ENCODE peak calls at places on chromosomes 11 and 22, in five cellular contexts. One of them, this sample, is unnamed.

GRCh38 chr11:45022294-45023064 is 71.8 kb upstream of the TP53I11 start:
- DNase-seq in stimulated activated CD4-positive, alpha-beta T cell treated with anti-CD3 and anti-CD28 coated beads, Interleukin-12 subunit alpha, Interleukin-12 subunit beta, amount 100 ng/mL, for 4 hours: no peak
- DNase-seq in activated CD8-positive, alpha-beta memory T cell treated with anti-CD3 and anti-CD28 coated beads for 24 hours: peak
- DNase-seq in posterior cingulate gyrus: no peak
- DNase-seq in esophagus squamous epithelium: no peak
- DNase-seq in this sample: no peak

GRCh38 chr22:31806751-31807150 is 52.9 kb downstream of the DEPDC5 start:
- DNase-seq in stimulated activated CD4-positive, alpha-beta T cell treated with anti-CD3 and anti-CD28 coated beads, Interleukin-12 subunit alpha, Interleukin-12 subunit beta, amount 100 ng/mL, for 4 hours: no peak
- DNase-seq in activated CD8-positive, alpha-beta memory T cell treated with anti-CD3 and anti-CD28 coated beads for 24 hours: no peak
- DNase-seq in posterior cingulate gyrus: no peak
- DNase-seq in esophagus squamous epithelium: no peak
- DNase-seq in this sample: no peak

GRCh38 chr22:46073683-46074504 is 76.4 kb upstream of the PPARA start:
- DNase-seq in stimulated activated CD4-positive, alpha-beta T cell treated with anti-CD3 and anti-CD28 coated beads, Interleukin-12 subunit alpha, Interleukin-12 subunit beta, amount 100 ng/mL, for 4 hours: no peak
- DNase-seq in activated CD8-positive, alpha-beta memory T cell treated with anti-CD3 and anti-CD28 coated beads for 24 hours: no peak
- DNase-seq in posterior cingulate gyrus: peak
- DNase-seq in esophagus squamous epithelium: no peak
- DNase-seq in this sample: no peak

GRCh38 chr11:78789365-78789764 is 214.7 kb upstream of the NARS2 start:
- DNase-seq in stimulated activated CD4-positive, alpha-beta T cell treated with anti-CD3 and anti-CD28 coated beads, Interleukin-12 subunit alpha, Interleukin-12 subunit beta, amount 100 ng/mL, for 4 hours: no peak
- DNase-seq in activated CD8-positive, alpha-beta memory T cell treated with anti-CD3 and anti-CD28 coated beads for 24 hours: no peak
- DNase-seq in posterior cingulate gyrus: no peak
- DNase-seq in esophagus squamous epithelium: no peak
- DNase-seq in this sample: no peak

GRCh38 chr11:77324508-77324907 is 23.0 kb upstream of the GDPD4 start:
- DNase-seq in stimulated activated CD4-positive, alpha-beta T cell treated with anti-CD3 and anti-CD28 coated beads, Interleukin-12 subunit alpha, Interleukin-12 subunit beta, amount 100 ng/mL, for 4 hours: no peak
- DNase-seq in activated CD8-positive, alpha-beta memory T cell treated with anti-CD3 and anti-CD28 coated beads for 24 hours: no peak
- DNase-seq in posterior cingulate gyrus: no peak
- DNase-seq in esophagus squamous epithelium: no peak
- DNase-seq in this sample: no peak

GRCh38 chr11:106321601-106322000 is 244.1 kb downstream of the AASDHPPT start:
- DNase-seq in stimulated activated CD4-positive, alpha-beta T cell treated with anti-CD3 and anti-CD28 coated beads, Interleukin-12 subunit alpha, Interleukin-12 subunit beta, amount 100 ng/mL, for 4 hours: no peak
- DNase-seq in activated CD8-positive, alpha-beta memory T cell treated with anti-CD3 and anti-CD28 coated beads for 24 hours: no peak
- DNase-seq in posterior cingulate gyrus: no peak
- DNase-seq in esophagus squamous epithelium: no peak
- DNase-seq in this sample: no peak

GRCh38 chr22:25942989-25943411 is 201.0 kb downstream of the MYO18B start:
- DNase-seq in stimulated activated CD4-positive, alpha-beta T cell treated with anti-CD3 and anti-CD28 coated beads, Interleukin-12 subunit alpha, Interleukin-12 subunit beta, amount 100 ng/mL, for 4 hours: no peak
- DNase-seq in activated CD8-positive, alpha-beta memory T cell treated with anti-CD3 and anti-CD28 coated beads for 24 hours: no peak
- DNase-seq in posterior cingulate gyrus: no peak
- DNase-seq in esophagus squamous epithelium: no peak
- DNase-seq in this sample: no peak

GRCh38 chr22:24441406-24442351 is 14.3 kb downstream of the ADORA2A start:
- DNase-seq in stimulated activated CD4-positive, alpha-beta T cell treated with anti-CD3 and anti-CD28 coated beads, Interleukin-12 subunit alpha, Interleukin-12 subunit beta, amount 100 ng/mL, for 4 hours: no peak
- DNase-seq in activated CD8-positive, alpha-beta memory T cell treated with anti-CD3 and anti-CD28 coated beads for 24 hours: no peak
- DNase-seq in posterior cingulate gyrus: no peak
- DNase-seq in esophagus squamous epithelium: no peak
- DNase-seq in this sample: no peak

GRCh38 chr11:2300290-2300935 is 1.3 kb downstream of the C11orf21 start:
- DNase-seq in stimulated activated CD4-positive, alpha-beta T cell treated with anti-CD3 and anti-CD28 coated beads, Interleukin-12 subunit alpha, Interleukin-12 subunit beta, amount 100 ng/mL, for 4 hours: no peak
- DNase-seq in activated CD8-positive, alpha-beta memory T cell treated with anti-CD3 and anti-CD28 coated beads for 24 hours: peak
- DNase-seq in posterior cingulate gyrus: no peak
- DNase-seq in esophagus squamous epithelium: no peak
- DNase-seq in this sample: no peak

GRCh38 chr11:127843483-127844396 is 743.6 kb downstream of the ETS1 start:
- DNase-seq in stimulated activated CD4-positive, alpha-beta T cell treated with anti-CD3 and anti-CD28 coated beads, Interleukin-12 subunit alpha, Interleukin-12 subunit beta, amount 100 ng/mL, for 4 hours: peak
- DNase-seq in activated CD8-positive, alpha-beta memory T cell treated with anti-CD3 and anti-CD28 coated beads for 24 hours: peak
- DNase-seq in posterior cingulate gyrus: peak
- DNase-seq in esophagus squamous epithelium: no peak
- DNase-seq in this sample: peak

GRCh38 chr22:35528967-35529366 is 11.7 kb upstream of the RASD2 start:
- DNase-seq in stimulated activated CD4-positive, alpha-beta T cell treated with anti-CD3 and anti-CD28 coated beads, Interleukin-12 subunit alpha, Interleukin-12 subunit beta, amount 100 ng/mL, for 4 hours: no peak
- DNase-seq in activated CD8-positive, alpha-beta memory T cell treated with anti-CD3 and anti-CD28 coated beads for 24 hours: no peak
- DNase-seq in posterior cingulate gyrus: no peak
- DNase-seq in esophagus squamous epithelium: no peak
- DNase-seq in this sample: no peak

GRCh38 chr11:16780698-16781550 is 42.5 kb downstream of the C11orf58 start:
- DNase-seq in stimulated activated CD4-positive, alpha-beta T cell treated with anti-CD3 and anti-CD28 coated beads, Interleukin-12 subunit alpha, Interleukin-12 subunit beta, amount 100 ng/mL, for 4 hours: no peak
- DNase-seq in activated CD8-positive, alpha-beta memory T cell treated with anti-CD3 and anti-CD28 coated beads for 24 hours: no peak
- DNase-seq in posterior cingulate gyrus: no peak
- DNase-seq in esophagus squamous epithelium: no peak
- DNase-seq in this sample: no peak

GRCh38 chr11:1765871-1766718 is 2.4 kb upstream of the CTSD start:
- DNase-seq in stimulated activated CD4-positive, alpha-beta T cell treated with anti-CD3 and anti-CD28 coated beads, Interleukin-12 subunit alpha, Interleukin-12 subunit beta, amount 100 ng/mL, for 4 hours: no peak
- DNase-seq in activated CD8-positive, alpha-beta memory T cell treated with anti-CD3 and anti-CD28 coated beads for 24 hours: no peak
- DNase-seq in posterior cingulate gyrus: no peak
- DNase-seq in esophagus squamous epithelium: no peak
- DNase-seq in this sample: no peak

GRCh38 chr11:26042113-26042512 is 289.8 kb upstream of the ANO3 start:
- DNase-seq in stimulated activated CD4-positive, alpha-beta T cell treated with anti-CD3 and anti-CD28 coated beads, Interleukin-12 subunit alpha, Interleukin-12 subunit beta, amount 100 ng/mL, for 4 hours: no peak
- DNase-seq in activated CD8-positive, alpha-beta memory T cell treated with anti-CD3 and anti-CD28 coated beads for 24 hours: no peak
- DNase-seq in posterior cingulate gyrus: no peak
- DNase-seq in esophagus squamous epithelium: no peak
- DNase-seq in this sample: no peak

GRCh38 chr11:77801477-77801876 is 19.0 kb downstream of the RSF1 start:
- DNase-seq in stimulated activated CD4-positive, alpha-beta T cell treated with anti-CD3 and anti-CD28 coated beads, Interleukin-12 subunit alpha, Interleukin-12 subunit beta, amount 100 ng/mL, for 4 hours: no peak
- DNase-seq in activated CD8-positive, alpha-beta memory T cell treated with anti-CD3 and anti-CD28 coated beads for 24 hours: no peak
- DNase-seq in posterior cingulate gyrus: no peak
- DNase-seq in esophagus squamous epithelium: no peak
- DNase-seq in this sample: no peak

GRCh38 chr22:42895087-42895486 is 38.0 kb upstream of the ARFGAP3 start:
- DNase-seq in stimulated activated CD4-positive, alpha-beta T cell treated with anti-CD3 and anti-CD28 coated beads, Interleukin-12 subunit alpha, Interleukin-12 subunit beta, amount 100 ng/mL, for 4 hours: no peak
- DNase-seq in activated CD8-positive, alpha-beta memory T cell treated with anti-CD3 and anti-CD28 coated beads for 24 hours: no peak
- DNase-seq in posterior cingulate gyrus: no peak
- DNase-seq in esophagus squamous epithelium: no peak
- DNase-seq in this sample: no peak

GRCh38 chr22:19784396-19785175 is 24.0 kb downstream of the TBX1 start:
- DNase-seq in stimulated activated CD4-positive, alpha-beta T cell treated with anti-CD3 and anti-CD28 coated beads, Interleukin-12 subunit alpha, Interleukin-12 subunit beta, amount 100 ng/mL, for 4 hours: no peak
- DNase-seq in activated CD8-positive, alpha-beta memory T cell treated with anti-CD3 and anti-CD28 coated beads for 24 hours: no peak
- DNase-seq in posterior cingulate gyrus: no peak
- DNase-seq in esophagus squamous epithelium: no peak
- DNase-seq in this sample: no peak

GRCh38 chr11:133918606-133919260 is 38.0 kb downstream of the IGSF9B start:
- DNase-seq in stimulated activated CD4-positive, alpha-beta T cell treated with anti-CD3 and anti-CD28 coated beads, Interleukin-12 subunit alpha, Interleukin-12 subunit beta, amount 100 ng/mL, for 4 hours: no peak
- DNase-seq in activated CD8-positive, alpha-beta memory T cell treated with anti-CD3 and anti-CD28 coated beads for 24 hours: no peak
- DNase-seq in posterior cingulate gyrus: no peak
- DNase-seq in esophagus squamous epithelium: no peak
- DNase-seq in this sample: no peak

GRCh38 chr11:65571940-65572339 is 398 bp upstream of the FAM89B start:
- DNase-seq in stimulated activated CD4-positive, alpha-beta T cell treated with anti-CD3 and anti-CD28 coated beads, Interleukin-12 subunit alpha, Interleukin-12 subunit beta, amount 100 ng/mL, for 4 hours: no peak
- DNase-seq in activated CD8-positive, alpha-beta memory T cell treated with anti-CD3 and anti-CD28 coated beads for 24 hours: no peak
- DNase-seq in posterior cingulate gyrus: no peak
- DNase-seq in esophagus squamous epithelium: no peak
- DNase-seq in this sample: no peak

GRCh38 chr22:43826142-43827093 is 14.3 kb upstream of the EFCAB6 start:
- DNase-seq in stimulated activated CD4-positive, alpha-beta T cell treated with anti-CD3 and anti-CD28 coated beads, Interleukin-12 subunit alpha, Interleukin-12 subunit beta, amount 100 ng/mL, for 4 hours: no peak
- DNase-seq in activated CD8-positive, alpha-beta memory T cell treated with anti-CD3 and anti-CD28 coated beads for 24 hours: no peak
- DNase-seq in posterior cingulate gyrus: no peak
- DNase-seq in esophagus squamous epithelium: no peak
- DNase-seq in this sample: no peak

GRCh38 chr11:120182790-120183491 is 27.9 kb upstream of the OAF start:
- DNase-seq in stimulated activated CD4-positive, alpha-beta T cell treated with anti-CD3 and anti-CD28 coated beads, Interleukin-12 subunit alpha, Interleukin-12 subunit beta, amount 100 ng/mL, for 4 hours: no peak
- DNase-seq in activated CD8-positive, alpha-beta memory T cell treated with anti-CD3 and anti-CD28 coated beads for 24 hours: peak
- DNase-seq in posterior cingulate gyrus: no peak
- DNase-seq in esophagus squamous epithelium: no peak
- DNase-seq in this sample: no peak

GRCh38 chr11:8017071-8017470 is 29.9 kb downstream of the EIF3F start:
- DNase-seq in stimulated activated CD4-positive, alpha-beta T cell treated with anti-CD3 and anti-CD28 coated beads, Interleukin-12 subunit alpha, Interleukin-12 subunit beta, amount 100 ng/mL, for 4 hours: no peak
- DNase-seq in activated CD8-positive, alpha-beta memory T cell treated with anti-CD3 and anti-CD28 coated beads for 24 hours: peak
- DNase-seq in posterior cingulate gyrus: no peak
- DNase-seq in esophagus squamous epithelium: no peak
- DNase-seq in this sample: no peak

GRCh38 chr22:24455751-24456426 is 28.5 kb downstream of the ADORA2A start:
- DNase-seq in stimulated activated CD4-positive, alpha-beta T cell treated with anti-CD3 and anti-CD28 coated beads, Interleukin-12 subunit alpha, Interleukin-12 subunit beta, amount 100 ng/mL, for 4 hours: no peak
- DNase-seq in activated CD8-positive, alpha-beta memory T cell treated with anti-CD3 and anti-CD28 coated beads for 24 hours: no peak
- DNase-seq in posterior cingulate gyrus: no peak
- DNase-seq in esophagus squamous epithelium: no peak
- DNase-seq in this sample: no peak

GRCh38 chr11:63667993-63668392 is 3.2 kb downstream of the ATL3 start:
- DNase-seq in stimulated activated CD4-positive, alpha-beta T cell treated with anti-CD3 and anti-CD28 coated beads, Interleukin-12 subunit alpha, Interleukin-12 subunit beta, amount 100 ng/mL, for 4 hours: no peak
- DNase-seq in activated CD8-positive, alpha-beta memory T cell treated with anti-CD3 and anti-CD28 coated beads for 24 hours: no peak
- DNase-seq in posterior cingulate gyrus: no peak
- DNase-seq in esophagus squamous epithelium: no peak
- DNase-seq in this sample: no peak

GRCh38 chr11:63916837-63917684 is at the start of gene RCOR2:
- DNase-seq in stimulated activated CD4-positive, alpha-beta T cell treated with anti-CD3 and anti-CD28 coated beads, Interleukin-12 subunit alpha, Interleukin-12 subunit beta, amount 100 ng/mL, for 4 hours: peak
- DNase-seq in activated CD8-positive, alpha-beta memory T cell treated with anti-CD3 and anti-CD28 coated beads for 24 hours: peak
- DNase-seq in posterior cingulate gyrus: peak
- DNase-seq in esophagus squamous epithelium: no peak
- DNase-seq in this sample: peak

GRCh38 chr11:119691701-119692546 is 37.1 kb downstream of the NECTIN1 start:
- DNase-seq in stimulated activated CD4-positive, alpha-beta T cell treated with anti-CD3 and anti-CD28 coated beads, Interleukin-12 subunit alpha, Interleukin-12 subunit beta, amount 100 ng/mL, for 4 hours: no peak
- DNase-seq in activated CD8-positive, alpha-beta memory T cell treated with anti-CD3 and anti-CD28 coated beads for 24 hours: no peak
- DNase-seq in posterior cingulate gyrus: no peak
- DNase-seq in esophagus squamous epithelium: no peak
- DNase-seq in this sample: no peak

GRCh38 chr22:39735776-39736175 is 157.8 kb downstream of the ENTHD1 start:
- DNase-seq in stimulated activated CD4-positive, alpha-beta T cell treated with anti-CD3 and anti-CD28 coated beads, Interleukin-12 subunit alpha, Interleukin-12 subunit beta, amount 100 ng/mL, for 4 hours: no peak
- DNase-seq in activated CD8-positive, alpha-beta memory T cell treated with anti-CD3 and anti-CD28 coated beads for 24 hours: no peak
- DNase-seq in posterior cingulate gyrus: no peak
- DNase-seq in esophagus squamous epithelium: no peak
- DNase-seq in this sample: no peak

GRCh38 chr11:10309163-10310093 is 4.6 kb downstream of the ADM start:
- DNase-seq in stimulated activated CD4-positive, alpha-beta T cell treated with anti-CD3 and anti-CD28 coated beads, Interleukin-12 subunit alpha, Interleukin-12 subunit beta, amount 100 ng/mL, for 4 hours: no peak
- DNase-seq in activated CD8-positive, alpha-beta memory T cell treated with anti-CD3 and anti-CD28 coated beads for 24 hours: no peak
- DNase-seq in posterior cingulate gyrus: no peak
- DNase-seq in esophagus squamous epithelium: no peak
- DNase-seq in this sample: no peak

GRCh38 chr11:65811764-65812475 is 21.8 kb upstream of the SNX32 start:
- DNase-seq in stimulated activated CD4-positive, alpha-beta T cell treated with anti-CD3 and anti-CD28 coated beads, Interleukin-12 subunit alpha, Interleukin-12 subunit beta, amount 100 ng/mL, for 4 hours: no peak
- DNase-seq in activated CD8-positive, alpha-beta memory T cell treated with anti-CD3 and anti-CD28 coated beads for 24 hours: no peak
- DNase-seq in posterior cingulate gyrus: no peak
- DNase-seq in esophagus squamous epithelium: no peak
- DNase-seq in this sample: no peak

GRCh38 chr22:20319041-20319744 is 667 bp downstream of the DGCR6L start:
- DNase-seq in stimulated activated CD4-positive, alpha-beta T cell treated with anti-CD3 and anti-CD28 coated beads, Interleukin-12 subunit alpha, Interleukin-12 subunit beta, amount 100 ng/mL, for 4 hours: no peak
- DNase-seq in activated CD8-positive, alpha-beta memory T cell treated with anti-CD3 and anti-CD28 coated beads for 24 hours: no peak
- DNase-seq in posterior cingulate gyrus: no peak
- DNase-seq in esophagus squamous epithelium: no peak
- DNase-seq in this sample: no peak

GRCh38 chr22:50676661-50677492 is 4.3 kb downstream of the SHANK3 start:
- DNase-seq in stimulated activated CD4-positive, alpha-beta T cell treated with anti-CD3 and anti-CD28 coated beads, Interleukin-12 subunit alpha, Interleukin-12 subunit beta, amount 100 ng/mL, for 4 hours: no peak
- DNase-seq in activated CD8-positive, alpha-beta memory T cell treated with anti-CD3 and anti-CD28 coated beads for 24 hours: peak
- DNase-seq in posterior cingulate gyrus: no peak
- DNase-seq in esophagus squamous epithelium: no peak
- DNase-seq in this sample: no peak

GRCh38 chr22:37731804-37732471 is 35.1 kb downstream of the TRIOBP start:
- DNase-seq in stimulated activated CD4-positive, alpha-beta T cell treated with anti-CD3 and anti-CD28 coated beads, Interleukin-12 subunit alpha, Interleukin-12 subunit beta, amount 100 ng/mL, for 4 hours: no peak
- DNase-seq in activated CD8-positive, alpha-beta memory T cell treated with anti-CD3 and anti-CD28 coated beads for 24 hours: no peak
- DNase-seq in posterior cingulate gyrus: no peak
- DNase-seq in esophagus squamous epithelium: no peak
- DNase-seq in this sample: no peak

GRCh38 chr11:12457030-12457600 is 79.7 kb downstream of the PARVA start:
- DNase-seq in stimulated activated CD4-positive, alpha-beta T cell treated with anti-CD3 and anti-CD28 coated beads, Interleukin-12 subunit alpha, Interleukin-12 subunit beta, amount 100 ng/mL, for 4 hours: no peak
- DNase-seq in activated CD8-positive, alpha-beta memory T cell treated with anti-CD3 and anti-CD28 coated beads for 24 hours: no peak
- DNase-seq in posterior cingulate gyrus: no peak
- DNase-seq in esophagus squamous epithelium: no peak
- DNase-seq in this sample: no peak

GRCh38 chr11:122723576-122723975 is 68.1 kb downstream of the UBASH3B start:
- DNase-seq in stimulated activated CD4-positive, alpha-beta T cell treated with anti-CD3 and anti-CD28 coated beads, Interleukin-12 subunit alpha, Interleukin-12 subunit beta, amount 100 ng/mL, for 4 hours: no peak
- DNase-seq in activated CD8-positive, alpha-beta memory T cell treated with anti-CD3 and anti-CD28 coated beads for 24 hours: no peak
- DNase-seq in posterior cingulate gyrus: no peak
- DNase-seq in esophagus squamous epithelium: no peak
- DNase-seq in this sample: peak

GRCh38 chr11:70473186-70473872 is 75.0 kb downstream of the CTTN start:
- DNase-seq in stimulated activated CD4-positive, alpha-beta T cell treated with anti-CD3 and anti-CD28 coated beads, Interleukin-12 subunit alpha, Interleukin-12 subunit beta, amount 100 ng/mL, for 4 hours: no peak
- DNase-seq in activated CD8-positive, alpha-beta memory T cell treated with anti-CD3 and anti-CD28 coated beads for 24 hours: no peak
- DNase-seq in posterior cingulate gyrus: no peak
- DNase-seq in esophagus squamous epithelium: no peak
- DNase-seq in this sample: no peak

GRCh38 chr11:66676931-66677598 is 622 bp downstream of the RBM4B start:
- DNase-seq in stimulated activated CD4-positive, alpha-beta T cell treated with anti-CD3 and anti-CD28 coated beads, Interleukin-12 subunit alpha, Interleukin-12 subunit beta, amount 100 ng/mL, for 4 hours: no peak
- DNase-seq in activated CD8-positive, alpha-beta memory T cell treated with anti-CD3 and anti-CD28 coated beads for 24 hours: no peak
- DNase-seq in posterior cingulate gyrus: no peak
- DNase-seq in esophagus squamous epithelium: no peak
- DNase-seq in this sample: no peak

This sample was measured in stimulated activated naive CD4-positive, alpha-beta T cell treated with Interleukin-2 at 50 U/mL for 16 hours.